ENCODE peak calls at places on chromosome 19, in eight cellular contexts. T is neural progenitor cell, I is H1, Q is fibroblast of lung, N is HFF-Myc, R is breast epithelium, A is pancreas, W is bronchial epithelial cell. Z is an unnamed sample.

GRCh38 chr19:9847087-9847671 is 12.1 kb downstream of the PIN1 start:
- DNase-seq in Q (peak; percentile 91), I (peak; percentile 51), N (peak; percentile 93), T (peak; percentile 56), W (peak; percentile 83), A (no peak), R (no peak), Z (peak; percentile 81)

GRCh38 chr19:49335784-49336481 is 727 bp downstream of the CD37 start:
- DNase-seq in Q (no peak), W (no peak), A (no peak), I (no peak), R (peak; percentile 15), N (no peak), T (no peak), Z (no peak)

GRCh38 chr19:460877-461609 is at the start of gene SHC2:
- DNase-seq in T (peak; percentile 70), Q (no peak), A (peak; percentile 56), R (no peak), W (no peak), N (no peak), I (no peak), Z (no peak)

GRCh38 chr19:19120308-19121156 is 17.7 kb downstream of the TMEM161A start:
- DNase-seq in N (no peak), T (peak; percentile 97), A (peak; percentile 29), I (peak; percentile 99), W (peak; percentile 28), Q (peak; percentile 68), R (no peak), Z (no peak)

GRCh38 chr19:32287811-32288227 is 57.6 kb upstream of the ZNF507 start:
- DNase-seq in Q (peak; percentile 8), T (peak; percentile 85), A (peak; percentile 21), I (peak; percentile 34), W (peak; percentile 29), N (peak; percentile 41), R (peak; percentile 21), Z (peak; percentile 57)

GRCh38 chr19:34118879-34119748 is 53.2 kb upstream of the LSM14A start:
- DNase-seq in R (no peak), Q (no peak), W (no peak), A (no peak), N (no peak), T (no peak), I (no peak), Z (no peak)

GRCh38 chr19:13670846-13671245 is 93.5 kb upstream of the MRI1 start:
- DNase-seq in R (no peak), W (no peak), A (no peak), I (no peak), Q (no peak), T (no peak), N (no peak), Z (no peak)

GRCh38 chr19:39915101-39915847 is 19.2 kb downstream of the FCGBP start:
- DNase-seq in Q (no peak), T (no peak), I (no peak), A (no peak), R (no peak), W (no peak), N (no peak), Z (no peak)

GRCh38 chr19:18858906-18859646 is 27.3 kb downstream of the UPF1 start:
- DNase-seq in Q (no peak), N (no peak), R (no peak), A (no peak), W (no peak), I (no peak), T (no peak), Z (no peak)

GRCh38 chr19:10292206-10292788 is 2.5 kb downstream of the ICAM5 start:
- DNase-seq in R (peak; percentile 92), W (peak; percentile 55), T (peak; percentile 93), I (peak; percentile 82), N (peak; percentile 56), A (peak; percentile 79), Q (no peak), Z (no peak)

GRCh38 chr19:58482372-58482771 is 6.2 kb downstream of the ZNF446 start:
- DNase-seq in A (no peak), Q (no peak), W (no peak), T (no peak), N (no peak), R (no peak), I (no peak), Z (no peak)

GRCh38 chr19:37867831-37868230 is 38.6 kb downstream of the WDR87 start:
- DNase-seq in Q (peak; percentile 74), A (no peak), I (no peak), W (peak; percentile 86), R (no peak), T (no peak), N (peak; percentile 42), Z (no peak)

GRCh38 chr19:46574533-46574932 is 26.6 kb upstream of the CALM3 start:
- DNase-seq in W (no peak), N (no peak), Q (peak; percentile 13), R (no peak), A (no peak), T (peak; percentile 9), I (no peak), Z (no peak)

DNA sequence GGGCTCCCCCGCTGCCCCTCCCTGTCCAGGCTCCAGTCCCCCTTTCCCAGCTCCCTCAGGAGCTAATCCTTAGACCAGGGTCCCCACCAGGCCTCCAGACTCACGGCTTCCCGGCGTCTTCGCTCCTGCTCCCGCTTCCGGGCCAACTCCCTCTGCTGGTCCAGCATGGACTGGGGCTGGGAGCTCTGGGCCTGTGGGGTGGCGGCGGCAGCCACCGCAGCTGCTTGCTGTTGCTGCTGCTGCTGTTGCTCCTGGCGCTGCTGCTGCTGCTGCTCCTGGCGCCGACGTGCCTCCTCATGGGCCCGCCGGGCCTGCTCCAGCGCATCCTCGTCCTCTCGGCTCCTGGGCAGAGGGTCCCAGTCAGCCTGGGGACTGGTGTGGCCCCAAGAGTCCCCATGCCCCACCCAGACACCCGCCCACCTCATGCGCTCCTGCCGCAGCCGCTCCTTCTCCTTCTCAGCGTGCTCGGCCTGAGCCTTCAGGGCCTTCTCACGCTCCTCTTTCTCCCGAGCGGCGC is 6.4 kb upstream of the EPHX3 start:
- DNase-seq in T (no peak), A (no peak), Q (no peak), R (no peak), I (no peak), W (no peak), N (no peak), Z (no peak)
- TF ChIP-seq CTCF in T (no peak), A (no peak), Q (no peak), R (no peak), I (peak; percentile 17), W (no peak), N (no peak), Z (no peak)

GRCh38 chr19:6693056-6693471 is 23.1 kb upstream of the TNFSF14 start:
- DNase-seq in W (no peak), A (no peak), I (no peak), Q (no peak), R (no peak), T (no peak), N (no peak), Z (no peak)

GRCh38 chr19:6693681-6694080 is 23.7 kb upstream of the TNFSF14 start:
- DNase-seq in T (no peak), A (no peak), Q (no peak), N (no peak), I (no peak), W (no peak), R (no peak), Z (no peak)

GRCh38 chr19:6690160-6690885 is 20.4 kb upstream of the TNFSF14 start:
- DNase-seq in Q (no peak), I (no peak), W (no peak), T (no peak), N (no peak), A (no peak), R (no peak), Z (no peak)

GRCh38 chr19:6691342-6691741 is 21.4 kb upstream of the TNFSF14 start:
- DNase-seq in Q (no peak), A (no peak), T (no peak), N (no peak), R (no peak), I (no peak), W (no peak), Z (no peak)

GRCh38 chr19:6692027-6692426 is 22.1 kb upstream of the TNFSF14 start:
- DNase-seq in T (no peak), I (no peak), N (no peak), Q (no peak), W (no peak), A (no peak), R (no peak), Z (no peak)
- TF ChIP-seq CTCF in T (no peak), I (no peak), N (no peak), Q (no peak), W (no peak), A (no peak), R (no peak), Z (no peak)

GRCh38 chr19:6503407-6504201 is 1.5 kb upstream of the TUBB4A start:
- DNase-seq in Q (no peak), T (no peak), W (no peak), N (no peak), A (no peak), I (no peak), R (no peak), Z (no peak)

GRCh38 chr19:6500837-6501739 is 1.0 kb downstream of the TUBB4A start:
- DNase-seq in R (no peak), T (no peak), A (no peak), N (no peak), I (no peak), W (no peak), Q (no peak), Z (no peak)

GRCh38 chr19:6498294-6499036 is 3.6 kb downstream of the TUBB4A start:
- DNase-seq in N (no peak), T (no peak), W (no peak), A (no peak), I (no peak), Q (no peak), R (no peak), Z (no peak)

GRCh38 chr19:6499052-6499790 is 2.9 kb downstream of the TUBB4A start:
- DNase-seq in N (no peak), A (no peak), T (no peak), I (no peak), W (no peak), R (no peak), Q (no peak), Z (no peak)

GRCh38 chr19:6501740-6502648 is at the start of gene TUBB4A:
- DNase-seq in I (no peak), R (no peak), N (no peak), W (no peak), A (no peak), T (peak; percentile 56), Q (no peak), Z (no peak)
- TF ChIP-seq CTCF in I (no peak), R (no peak), N (no peak), W (no peak), A (no peak), T (peak; percentile 22), Q (no peak), Z (no peak)

DNA sequence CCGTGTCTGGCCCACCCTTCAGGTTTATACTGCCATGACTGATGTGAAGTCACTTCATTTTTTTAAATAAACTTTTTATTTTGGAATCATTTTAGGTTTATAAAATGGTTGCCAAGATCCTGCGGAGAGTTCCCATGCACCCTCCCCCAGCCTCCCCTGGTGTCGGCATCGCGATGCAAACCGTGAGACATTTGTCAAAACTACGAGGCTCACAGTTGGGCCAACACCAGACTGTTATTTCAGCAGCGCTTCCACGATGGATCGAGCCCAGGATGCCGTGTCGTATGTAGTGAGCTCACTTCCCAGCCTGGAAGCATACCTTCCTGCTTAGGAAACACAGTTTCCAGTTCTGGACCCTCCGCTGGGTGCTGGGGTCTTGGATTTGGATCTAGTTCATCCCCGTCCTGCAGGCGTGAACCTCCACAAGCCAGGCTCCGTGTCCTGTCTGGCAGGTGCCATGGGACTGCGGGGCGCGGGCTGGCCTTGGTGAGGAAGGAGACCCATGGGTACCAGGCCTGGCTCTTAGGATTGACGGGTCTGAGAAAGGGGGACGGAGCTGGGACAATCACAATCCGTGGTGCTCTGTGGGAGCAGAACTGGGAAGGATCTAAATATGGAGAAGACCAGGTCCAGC is 2.3 kb upstream of the SBK2 start:
- DNase-seq in T (no peak), N (no peak), I (no peak), A (no peak), W (no peak), Q (no peak), R (no peak), Z (no peak)
- TF ChIP-seq CTCF in T (no peak), N (no peak), I (no peak), A (no peak), W (no peak), Q (no peak), R (no peak), Z (no peak)